ENCODE peak calls at places on chromosomes 4 and X, in four cellular contexts. Y is hypothalamus, R is heart right ventricle, H is epithelial cell of esophagus. W is an unnamed sample.

GRCh38 chrX:18886005-18886343 is 97.9 kb downstream of the PHKA2 start:
- DNase-seq in Y (no peak), R (no peak), H (no peak), W (peak; percentile 57)

GRCh38 chr4:151922306-151922705 is 161.5 kb upstream of the GATB start:
- DNase-seq in Y (no peak), R (no peak), H (no peak), W (no peak)

GRCh38 chr4:102723511-102723910 is 37.3 kb downstream of the MANBA start:
- DNase-seq in Y (no peak), R (no peak), H (no peak), W (no peak)

GRCh38 chr4:183727482-183727881 is 68.4 kb downstream of the TRAPPC11 start:
- DNase-seq in Y (no peak), R (no peak), H (no peak), W (no peak)

GRCh38 chr4:7313991-7314390 is 120.7 kb downstream of the PSAPL1 start:
- DNase-seq in Y (no peak), R (no peak), H (no peak), W (no peak)

GRCh38 chrX:46916273-46916672 is 4.1 kb downstream of the JADE3 start:
- DNase-seq in Y (no peak), R (no peak), H (no peak), W (no peak)

GRCh38 chr4:68891679-68892078 is 59.9 kb downstream of the UGT2A3 start:
- DNase-seq in Y (no peak), R (no peak), H (no peak), W (no peak)

GRCh38 chr4:53920116-53920515 is 144.3 kb downstream of the CHIC2 start:
- DNase-seq in Y (no peak), R (no peak), H (peak; percentile 87), W (peak; percentile 27)

GRCh38 chrX:148310402-148311200 is 189.8 kb upstream of the AFF2 start:
- DNase-seq in Y (no peak), R (no peak), H (no peak), W (no peak)

GRCh38 chrX:283115-283845 is 2.1 kb downstream of the PLCXD1 start:
- DNase-seq in Y (no peak), R (peak; percentile 92), H (peak; percentile 91), W (no peak)

GRCh38 chr4:113899260-113900177 is 79.9 kb downstream of the ARSJ start:
- DNase-seq in Y (no peak), R (no peak), H (no peak), W (no peak)

GRCh38 chr4:170671171-170671570 is 581.4 kb upstream of the AADAT start:
- DNase-seq in Y (no peak), R (no peak), H (no peak), W (no peak)

GRCh38 chr4:7783560-7783959 is 156.1 kb downstream of the AFAP1 start:
- DNase-seq in Y (no peak), R (no peak), H (no peak), W (no peak)

GRCh38 chr4:2179717-2180116 is 62.2 kb downstream of the HAUS3 start:
- DNase-seq in Y (no peak), R (no peak), H (no peak), W (no peak)

GRCh38 chr4:48944252-48944651 is 37.7 kb upstream of the OCIAD2 start:
- DNase-seq in Y (no peak), R (no peak), H (peak; percentile 93), W (peak; percentile 48)

GRCh38 chrX:45771560-45772340 is 571.1 kb upstream of the DIPK2B start:
- DNase-seq in Y (no peak), R (peak; percentile 7), H (peak; percentile 60), W (peak; percentile 70)

GRCh38 chrX:76918033-76918432 is 490.5 kb downstream of the MAGEE1 start:
- DNase-seq in Y (no peak), R (no peak), H (no peak), W (no peak)

GRCh38 chrX:22314692-22315091 is 42.0 kb downstream of the CBLL2 start:
- DNase-seq in Y (no peak), R (no peak), H (peak; percentile 0), W (peak; percentile 57)

GRCh38 chr4:113476800-113477199 is 284.7 kb downstream of the CAMK2D start:
- DNase-seq in Y (no peak), R (no peak), H (peak; percentile 92), W (peak; percentile 26)